ENCODE peak calls at places on chromosomes 13 and 19, in six cellular contexts. One of them, this sample, is unnamed.

GRCh38 chr19:3054972-3055740 is 7.1 kb downstream of the TLE5 start:
- DNase-seq in kidney glomerular epithelial cell: peak
- DNase-seq in fibroblast of pulmonary artery: no peak
- DNase-seq in D341Med: no peak
- DNase-seq in head of caudate nucleus: no peak
- DNase-seq in AG04450: no peak
- DNase-seq in this sample: no peak

GRCh38 chr13:83216521-83217245 is 665.6 kb downstream of the SLITRK1 start:
- DNase-seq in kidney glomerular epithelial cell: no peak
- DNase-seq in fibroblast of pulmonary artery: no peak
- DNase-seq in D341Med: no peak
- DNase-seq in head of caudate nucleus: no peak
- DNase-seq in AG04450: peak
- DNase-seq in this sample: no peak

GRCh38 chr19:7742991-7743390 is 4.3 kb downstream of the CD209 start:
- DNase-seq in kidney glomerular epithelial cell: no peak
- DNase-seq in fibroblast of pulmonary artery: no peak
- DNase-seq in D341Med: peak
- DNase-seq in head of caudate nucleus: no peak
- DNase-seq in AG04450: no peak
- DNase-seq in this sample: no peak

GRCh38 chr19:56138069-56138468 is 3.0 kb upstream of the ZNF444 start:
- DNase-seq in kidney glomerular epithelial cell: no peak
- DNase-seq in fibroblast of pulmonary artery: peak
- DNase-seq in D341Med: no peak
- DNase-seq in head of caudate nucleus: no peak
- DNase-seq in AG04450: no peak
- DNase-seq in this sample: no peak

GRCh38 chr13:47708386-47708785 is 292.7 kb downstream of the SUCLA2 start:
- DNase-seq in kidney glomerular epithelial cell: peak
- DNase-seq in fibroblast of pulmonary artery: peak
- DNase-seq in D341Med: no peak
- DNase-seq in head of caudate nucleus: no peak
- DNase-seq in AG04450: no peak
- DNase-seq in this sample: no peak

GRCh38 chr13:100765021-100765420 is 90.4 kb upstream of the TMTC4 start:
- DNase-seq in kidney glomerular epithelial cell: no peak
- DNase-seq in fibroblast of pulmonary artery: no peak
- DNase-seq in D341Med: no peak
- DNase-seq in head of caudate nucleus: no peak
- DNase-seq in AG04450: no peak
- DNase-seq in this sample: no peak

GRCh38 chr19:5976768-5977167 is 1.2 kb downstream of the RANBP3 start:
- DNase-seq in kidney glomerular epithelial cell: no peak
- DNase-seq in fibroblast of pulmonary artery: no peak
- DNase-seq in D341Med: no peak
- DNase-seq in head of caudate nucleus: no peak
- DNase-seq in AG04450: no peak
- DNase-seq in this sample: no peak

GRCh38 chr19:39356073-39356472 is 13.9 kb downstream of the SAMD4B start:
- DNase-seq in kidney glomerular epithelial cell: no peak
- DNase-seq in fibroblast of pulmonary artery: no peak
- DNase-seq in D341Med: no peak
- DNase-seq in head of caudate nucleus: no peak
- DNase-seq in AG04450: no peak
- DNase-seq in this sample: no peak

GRCh38 chr13:108176685-108177274 is 38.6 kb downstream of the LIG4 start:
- DNase-seq in kidney glomerular epithelial cell: no peak
- DNase-seq in fibroblast of pulmonary artery: peak
- DNase-seq in D341Med: peak
- DNase-seq in head of caudate nucleus: peak
- DNase-seq in AG04450: no peak
- DNase-seq in this sample: peak

GRCh38 chr13:42997381-42997780 is 5.3 kb upstream of the EPSTI1 start:
- DNase-seq in kidney glomerular epithelial cell: no peak
- DNase-seq in fibroblast of pulmonary artery: peak
- DNase-seq in D341Med: no peak
- DNase-seq in head of caudate nucleus: no peak
- DNase-seq in AG04450: no peak
- DNase-seq in this sample: peak

GRCh38 chr13:53189162-53189561 is 160.5 kb downstream of the OLFM4 start:
- DNase-seq in kidney glomerular epithelial cell: no peak
- DNase-seq in fibroblast of pulmonary artery: no peak
- DNase-seq in D341Med: no peak
- DNase-seq in head of caudate nucleus: no peak
- DNase-seq in AG04450: no peak
- DNase-seq in this sample: no peak

GRCh38 chr13:29877456-29878096 is 27.2 kb upstream of the UBL3 start:
- DNase-seq in kidney glomerular epithelial cell: no peak
- DNase-seq in fibroblast of pulmonary artery: peak
- DNase-seq in D341Med: no peak
- DNase-seq in head of caudate nucleus: no peak
- DNase-seq in AG04450: no peak
- DNase-seq in this sample: no peak

GRCh38 chr19:35869327-35870123 is 1.2 kb downstream of the APLP1 start:
- DNase-seq in kidney glomerular epithelial cell: peak
- DNase-seq in fibroblast of pulmonary artery: peak
- DNase-seq in D341Med: peak
- DNase-seq in head of caudate nucleus: peak
- DNase-seq in AG04450: no peak
- DNase-seq in this sample: peak

GRCh38 chr13:68056816-68057710 is 826.9 kb upstream of the PCDH9 start:
- DNase-seq in kidney glomerular epithelial cell: peak
- DNase-seq in fibroblast of pulmonary artery: peak
- DNase-seq in D341Med: no peak
- DNase-seq in head of caudate nucleus: no peak
- DNase-seq in AG04450: no peak
- DNase-seq in this sample: peak

GRCh38 chr19:41016488-41017071 is 25.5 kb downstream of the CYP2B6 start:
- DNase-seq in kidney glomerular epithelial cell: no peak
- DNase-seq in fibroblast of pulmonary artery: no peak
- DNase-seq in D341Med: no peak
- DNase-seq in head of caudate nucleus: no peak
- DNase-seq in AG04450: no peak
- DNase-seq in this sample: no peak

GRCh38 chr19:5536337-5536894 is 31.3 kb downstream of the TINCR start:
- DNase-seq in kidney glomerular epithelial cell: no peak
- DNase-seq in fibroblast of pulmonary artery: peak
- DNase-seq in D341Med: peak
- DNase-seq in head of caudate nucleus: peak
- DNase-seq in AG04450: no peak
- DNase-seq in this sample: no peak

GRCh38 chr13:40566811-40567210 is 99.6 kb downstream of the FOXO1 start:
- DNase-seq in kidney glomerular epithelial cell: no peak
- DNase-seq in fibroblast of pulmonary artery: no peak
- DNase-seq in D341Med: no peak
- DNase-seq in head of caudate nucleus: no peak
- DNase-seq in AG04450: no peak
- DNase-seq in this sample: no peak

GRCh38 chr19:8302734-8303133 is 5.4 kb downstream of the CD320 start:
- DNase-seq in kidney glomerular epithelial cell: no peak
- DNase-seq in fibroblast of pulmonary artery: no peak
- DNase-seq in D341Med: no peak
- DNase-seq in head of caudate nucleus: no peak
- DNase-seq in AG04450: no peak
- DNase-seq in this sample: no peak

GRCh38 chr13:84037937-84038464 is 155.7 kb upstream of the SLITRK1 start:
- DNase-seq in kidney glomerular epithelial cell: no peak
- DNase-seq in fibroblast of pulmonary artery: no peak
- DNase-seq in D341Med: no peak
- DNase-seq in head of caudate nucleus: no peak
- DNase-seq in AG04450: no peak
- DNase-seq in this sample: no peak

GRCh38 chr19:49854861-49855263 is 3.9 kb downstream of the PTOV1 start:
- DNase-seq in kidney glomerular epithelial cell: no peak
- DNase-seq in fibroblast of pulmonary artery: no peak
- DNase-seq in D341Med: no peak
- DNase-seq in head of caudate nucleus: no peak
- DNase-seq in AG04450: no peak
- DNase-seq in this sample: no peak